ENCODE peak calls at places on chromosomes 7 and 10, in eight cellular contexts. I, N, L, U, Z, T, W and V are unnamed samples.

GRCh38 chr10:111934926-111935325 is 248.6 kb downstream of the GPAM start:
- DNase-seq in U (no peak), N (no peak), I (no peak), T (no peak), Z (no peak), L (no peak), W (no peak), V (no peak)

GRCh38 chr7:41451826-41452225 is 251.1 kb downstream of the INHBA start:
- DNase-seq in Z (no peak), I (no peak), T (no peak), W (no peak), L (no peak), N (no peak), U (no peak), V (no peak)

GRCh38 chr10:7412482-7413251 is 1.8 kb upstream of the SFMBT2 start:
- DNase-seq in U (no peak), W (no peak), T (peak), L (no peak), N (peak), I (no peak), Z (no peak), V (no peak)

GRCh38 chr7:155652156-155653124 is 8.0 kb downstream of the RBM33 start:
- DNase-seq in I (no peak), W (no peak), N (no peak), T (no peak), L (no peak), Z (no peak), U (no peak), V (no peak)

GRCh38 chr10:103658049-103658577 is 164.6 kb downstream of the NEURL1 start:
- DNase-seq in T (no peak), L (no peak), I (no peak), N (no peak), W (peak), U (no peak), Z (no peak), V (no peak)

GRCh38 chr10:71737356-71738172 is 18.0 kb upstream of the C10orf105 start:
- DNase-seq in Z (no peak), I (no peak), N (no peak), T (no peak), W (no peak), L (no peak), U (no peak), V (no peak)

GRCh38 chr10:61554925-61555324 is 101.7 kb upstream of the TMEM26 start:
- DNase-seq in L (no peak), N (no peak), W (no peak), U (no peak), T (no peak), I (no peak), Z (no peak), V (no peak)

GRCh38 chr7:47440320-47440719 is 141.6 kb downstream of the TNS3 start:
- DNase-seq in W (no peak), U (no peak), Z (no peak), L (no peak), I (no peak), T (no peak), N (no peak), V (no peak)

GRCh38 chr7:80732635-80733034 is 94.2 kb downstream of the CD36 start:
- DNase-seq in W (peak), I (no peak), U (no peak), Z (no peak), N (no peak), T (no peak), L (no peak), V (no peak)

GRCh38 chr10:110273474-110273873 is 31.2 kb downstream of the SMNDC1 start:
- DNase-seq in T (peak), L (peak), U (peak), W (peak), N (peak), Z (no peak), I (no peak), V (peak)

GRCh38 chr7:47654672-47655340 is 72.9 kb upstream of the TNS3 start:
- DNase-seq in L (no peak), T (no peak), U (no peak), N (no peak), Z (no peak), I (no peak), W (no peak), V (no peak)

GRCh38 chr7:33043875-33044718 is 18.5 kb downstream of the NT5C3A start:
- DNase-seq in I (no peak), L (no peak), T (no peak), Z (no peak), U (no peak), W (peak), N (no peak), V (no peak)

GRCh38 chr10:15515207-15515606 is 144.1 kb upstream of the FAM171A1 start:
- DNase-seq in I (no peak), U (peak), T (no peak), W (no peak), Z (no peak), L (no peak), N (peak), V (no peak)

GRCh38 chr7:31066516-31067130 is 14.5 kb downstream of the ADCYAP1R1 start:
- DNase-seq in U (no peak), W (no peak), Z (no peak), L (no peak), T (no peak), I (no peak), N (no peak), V (peak)

GRCh38 chr7:149238051-149238450 is 1.4 kb upstream of the ZNF212 start:
- DNase-seq in I (no peak), N (no peak), L (no peak), T (no peak), W (no peak), Z (no peak), U (no peak), V (no peak)

GRCh38 chr10:52805414-52806285 is 33.1 kb upstream of the MBL2 start:
- DNase-seq in I (no peak), T (no peak), U (no peak), L (no peak), N (no peak), Z (no peak), W (no peak), V (no peak)

GRCh38 chr10:121509776-121510175 is 88.5 kb downstream of the FGFR2 start:
- DNase-seq in U (no peak), L (no peak), W (no peak), Z (no peak), I (no peak), N (no peak), T (no peak), V (no peak)

GRCh38 chr10:31999261-31999660 is 57.0 kb downstream of the KIF5B start:
- DNase-seq in Z (no peak), L (no peak), N (no peak), W (no peak), U (no peak), T (no peak), I (no peak), V (no peak)

GRCh38 chr7:82288769-82289535 is 154.6 kb downstream of the CACNA2D1 start:
- DNase-seq in Z (no peak), L (no peak), T (no peak), U (no peak), N (no peak), I (no peak), W (no peak), V (no peak)

GRCh38 chr10:63866075-63866746 is 345.0 kb downstream of the REEP3 start:
- DNase-seq in N (peak), L (peak), I (peak), U (no peak), T (peak), Z (peak), W (peak), V (peak)

GRCh38 chr10:97714401-97715258 is 1.1 kb downstream of the MARVELD1 start:
- DNase-seq in U (peak), T (peak), W (no peak), N (peak), Z (no peak), I (no peak), L (no peak), V (peak)

GRCh38 chr7:139457153-139457946 is 26.1 kb downstream of the KLRG2 start:
- DNase-seq in L (no peak), I (no peak), U (no peak), N (no peak), T (no peak), W (no peak), Z (no peak), V (no peak)

GRCh38 chr7:84384417-84384816 is 189.8 kb upstream of the SEMA3A start:
- DNase-seq in T (no peak), N (no peak), W (no peak), L (no peak), U (no peak), I (no peak), Z (no peak), V (no peak)

GRCh38 chr7:30663414-30663813 is 18.8 kb downstream of the CRHR2 start:
- DNase-seq in N (no peak), T (no peak), W (no peak), L (no peak), I (no peak), Z (no peak), U (no peak), V (no peak)

GRCh38 chr7:34657632-34658268 is at the start of gene NPSR1:
- DNase-seq in I (no peak), N (no peak), L (no peak), Z (no peak), T (no peak), W (no peak), U (no peak), V (no peak)

GRCh38 chr10:33793793-33794192 is 459.3 kb upstream of the NRP1 start:
- DNase-seq in T (no peak), I (no peak), L (no peak), Z (no peak), N (no peak), W (no peak), U (no peak), V (no peak)

GRCh38 chr10:79400567-79401004 is 44.8 kb downstream of the ZCCHC24 start:
- DNase-seq in I (peak), L (no peak), N (peak), T (peak), W (peak), U (no peak), Z (peak), V (no peak)

GRCh38 chr10:124998624-124999291 is 56.8 kb downstream of the ZRANB1 start:
- DNase-seq in U (peak), I (no peak), L (no peak), N (peak), T (peak), Z (no peak), W (no peak), V (no peak)

GRCh38 chr7:114413741-114414140 is 874 bp upstream of the FOXP2 start:
- DNase-seq in U (no peak), W (no peak), Z (no peak), I (no peak), L (no peak), T (no peak), N (no peak), V (no peak)

GRCh38 chr7:140745654-140746053 is 49.1 kb downstream of the NDUFB2 start:
- DNase-seq in W (no peak), Z (no peak), N (no peak), L (no peak), I (no peak), U (no peak), T (no peak), V (no peak)

DNA sequence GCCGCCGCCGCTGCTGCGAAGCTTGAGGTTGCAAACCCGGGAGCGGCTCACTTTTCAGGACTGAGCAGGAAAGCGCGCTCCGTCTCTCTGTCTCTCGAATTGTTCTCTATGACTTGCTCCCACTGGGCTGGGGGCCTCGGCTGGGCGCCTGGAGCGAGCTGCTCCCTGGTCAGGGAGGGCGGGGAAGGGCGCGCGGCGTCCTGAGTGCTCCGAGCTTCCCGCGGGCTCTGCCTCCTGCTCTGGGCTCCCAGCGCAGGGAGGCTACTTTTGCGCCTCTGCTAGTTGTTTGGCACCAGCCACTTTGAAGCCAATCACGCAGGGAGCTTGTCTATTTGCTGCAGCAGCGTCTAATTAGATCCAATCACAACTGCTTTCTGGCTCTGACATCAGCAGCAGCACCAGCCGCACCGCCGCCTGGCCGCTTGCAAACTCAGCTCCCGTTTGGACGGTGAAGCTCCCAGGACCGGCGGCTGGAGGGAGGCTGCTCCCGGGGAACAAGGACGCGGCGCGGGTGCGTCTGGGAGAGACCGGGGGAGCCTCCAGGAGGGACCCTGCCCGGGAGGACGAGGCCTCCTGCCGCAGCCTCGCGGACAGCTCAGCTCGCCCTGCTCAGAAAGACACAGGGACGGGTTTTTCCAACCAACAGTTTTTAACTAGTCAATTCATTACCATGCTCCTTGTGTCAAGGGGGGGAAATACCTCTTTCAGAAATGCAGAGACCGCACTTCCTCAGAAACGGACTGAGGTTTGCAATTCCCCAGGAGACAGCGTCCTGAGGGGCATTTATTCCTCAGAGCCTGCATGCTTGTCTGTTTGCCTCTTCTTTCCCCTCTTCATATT is at the start of gene ADARB2:
- DNase-seq in W (no peak), Z (no peak), N (no peak), U (no peak), L (peak), T (no peak), I (no peak), V (no peak)
- TF ChIP-seq POLR2AphosphoS5 in W (no peak), Z (no peak), N (no peak), U (no peak), L (peak), T (no peak), I (no peak), V (no peak)

GRCh38 chr10:89295597-89295996 is 6.2 kb upstream of the IFIT2 start:
- DNase-seq in L (no peak), I (no peak), Z (no peak), T (no peak), N (no peak), W (no peak), U (no peak), V (no peak)
- TF ChIP-seq POLR2AphosphoS5 in L (no peak), I (no peak), Z (no peak), T (no peak), N (no peak), W (no peak), U (no peak), V (peak)

GRCh38 chr10:84261236-84261635 is 16.4 kb downstream of the RGR start:
- DNase-seq in Z (no peak), U (no peak), L (no peak), I (no peak), T (no peak), W (no peak), N (no peak), V (no peak)

GRCh38 chr10:84254552-84255137 is 9.8 kb downstream of the RGR start:
- DNase-seq in N (no peak), I (no peak), L (no peak), T (no peak), Z (no peak), W (no peak), U (no peak), V (no peak)

GRCh38 chr10:84256510-84257342 is 11.9 kb downstream of the RGR start:
- DNase-seq in Z (peak), T (no peak), N (peak), L (no peak), I (no peak), U (no peak), W (peak), V (no peak)

GRCh38 chr10:84258034-84258695 is 13.3 kb downstream of the RGR start:
- DNase-seq in I (no peak), Z (no peak), L (no peak), N (no peak), U (no peak), T (no peak), W (no peak), V (no peak)

DNA sequence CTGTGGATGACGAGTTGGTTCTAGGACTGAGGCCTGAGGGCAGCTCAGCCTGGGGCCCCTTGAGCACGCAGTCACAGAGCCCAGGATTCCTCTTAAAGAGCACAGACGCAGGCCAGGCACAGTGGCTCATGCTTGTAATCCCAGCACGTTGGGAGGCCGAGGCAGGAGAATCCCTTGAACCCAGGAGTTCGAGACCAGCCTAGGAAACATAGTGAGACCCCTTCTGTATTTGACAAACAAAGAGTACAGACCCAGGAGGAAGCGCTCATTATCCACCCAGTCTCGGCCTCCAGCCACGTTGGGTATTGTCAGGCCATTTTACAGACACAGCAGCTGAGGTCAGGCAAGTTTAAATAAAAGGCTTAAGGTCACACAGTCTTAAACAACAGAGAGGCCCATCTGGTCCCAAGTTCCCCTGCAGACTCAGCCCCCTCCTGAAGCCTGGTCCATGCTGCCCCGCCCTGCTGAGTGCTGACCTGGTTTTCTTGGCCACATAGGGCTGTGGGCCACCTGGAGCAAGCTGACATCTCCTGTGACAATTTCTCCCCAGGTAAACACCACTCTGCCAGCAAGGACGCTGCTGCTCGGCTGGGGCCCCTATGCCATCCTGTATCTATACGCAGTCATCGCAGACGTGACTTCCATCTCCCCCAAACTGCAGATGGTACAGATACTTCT is 12.6 kb downstream of the RGR start:
- DNase-seq in I (no peak), W (no peak), L (no peak), U (no peak), N (no peak), T (no peak), Z (no peak), V (no peak)
- TF ChIP-seq POLR2AphosphoS5 in I (no peak), W (no peak), L (no peak), U (no peak), N (no peak), T (no peak), Z (no peak), V (no peak)

DNA sequence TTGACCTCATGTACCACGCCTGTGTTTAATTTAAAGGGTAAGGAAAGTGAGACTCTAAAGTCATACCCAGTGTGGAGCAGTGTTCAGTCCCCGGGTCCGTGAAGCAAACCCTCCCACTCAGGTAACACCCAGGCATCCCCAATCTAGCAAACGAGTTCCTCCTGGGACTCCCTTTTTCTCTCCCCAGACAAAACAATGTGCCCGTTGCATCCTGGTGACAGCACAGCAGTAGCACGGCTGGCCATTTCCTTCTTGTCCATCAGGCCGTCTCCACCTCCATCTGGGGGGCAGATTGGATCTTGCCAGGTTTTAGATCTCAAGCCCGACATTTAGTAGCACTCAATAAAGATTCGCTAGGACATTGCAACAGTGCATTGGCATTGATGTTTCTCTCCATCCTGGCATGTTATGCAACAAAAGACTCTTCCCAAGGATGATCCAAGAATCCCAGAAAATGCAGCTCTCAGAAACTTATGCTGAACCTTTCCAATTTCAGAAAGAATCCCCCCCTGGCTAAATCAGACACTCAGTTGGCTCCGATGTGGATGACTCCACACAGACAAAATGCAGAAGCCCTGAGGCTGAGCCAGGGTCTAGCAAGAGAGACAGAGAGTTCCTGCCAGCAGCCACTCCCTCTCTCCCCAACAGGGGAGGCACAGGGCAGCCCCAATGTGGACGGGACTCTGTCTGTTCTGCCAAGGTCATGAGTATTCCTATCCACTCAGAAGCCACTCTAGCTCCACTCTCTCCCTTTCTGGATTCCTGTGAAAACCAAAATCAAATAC is 274.5 kb upstream of the MGMT start:
- DNase-seq in I (no peak), W (no peak), Z (no peak), T (no peak), U (peak), N (no peak), L (no peak), V (peak)
- TF ChIP-seq POLR2AphosphoS5 in I (no peak), W (no peak), Z (no peak), T (no peak), U (no peak), N (peak), L (no peak), V (peak)

GRCh38 chr7:132897093-132897492 is 184.8 kb downstream of the CHCHD3 start:
- DNase-seq in U (no peak), L (no peak), T (no peak), I (no peak), Z (no peak), W (no peak), N (no peak), V (no peak)
- TF ChIP-seq POLR2AphosphoS5 in U (no peak), L (no peak), T (no peak), I (no peak), Z (no peak), W (no peak), N (no peak), V (no peak)